ENCODE peak calls at places on chromosomes 12 and 14, in nine cellular contexts. One of them, this sample, is unnamed.

GRCh38 chr14:38357557-38357956 is 101.7 kb upstream of the CLEC14A start:
- DNase-seq in prostate gland: no peak
- DNase-seq in GM23248: peak; percentile 88
- DNase-seq in A549: no peak
- DNase-seq in trophoblast cell: no peak
- DNase-seq in heart left ventricle: no peak
- DNase-seq in PC-9: no peak
- DNase-seq in ovary: no peak
- DNase-seq in naive thymus-derived CD4-positive, alpha-beta T cell: no peak
- DNase-seq in this sample: no peak

GRCh38 chr14:54652188-54652889 is 85.4 kb downstream of the SAMD4A start:
- DNase-seq in A549: peak; percentile 91
- DNase-seq in trophoblast cell: peak; percentile 94
- DNase-seq in naive thymus-derived CD4-positive, alpha-beta T cell: no peak
- DNase-seq in heart left ventricle: peak; percentile 81
- DNase-seq in PC-9: peak; percentile 84
- DNase-seq in prostate gland: peak; percentile 76
- DNase-seq in GM23248: peak; percentile 99
- DNase-seq in ovary: peak; percentile 71
- DNase-seq in this sample: no peak

GRCh38 chr14:88802596-88802995 is 9.8 kb upstream of the EML5 start:
- DNase-seq in prostate gland: no peak
- DNase-seq in trophoblast cell: no peak
- DNase-seq in A549: no peak
- DNase-seq in naive thymus-derived CD4-positive, alpha-beta T cell: no peak
- DNase-seq in ovary: no peak
- DNase-seq in heart left ventricle: no peak
- DNase-seq in PC-9: no peak
- DNase-seq in GM23248: no peak
- DNase-seq in this sample: no peak

GRCh38 chr14:61145258-61145902 is 135.8 kb downstream of the TMEM30B start:
- DNase-seq in A549: no peak
- DNase-seq in PC-9: no peak
- DNase-seq in naive thymus-derived CD4-positive, alpha-beta T cell: no peak
- DNase-seq in GM23248: peak; percentile 94
- DNase-seq in heart left ventricle: no peak
- DNase-seq in ovary: no peak
- DNase-seq in trophoblast cell: no peak
- DNase-seq in prostate gland: peak; percentile 54
- DNase-seq in this sample: no peak

GRCh38 chr14:41873379-41874034 is 266.8 kb downstream of the LRFN5 start:
- DNase-seq in GM23248: peak; percentile 84
- DNase-seq in ovary: no peak
- DNase-seq in trophoblast cell: no peak
- DNase-seq in PC-9: no peak
- DNase-seq in A549: no peak
- DNase-seq in heart left ventricle: no peak
- DNase-seq in prostate gland: no peak
- DNase-seq in naive thymus-derived CD4-positive, alpha-beta T cell: no peak
- DNase-seq in this sample: no peak

GRCh38 chr14:69298131-69299071 is 38.4 kb downstream of the GALNT16 start:
- DNase-seq in GM23248: no peak
- DNase-seq in prostate gland: no peak
- DNase-seq in naive thymus-derived CD4-positive, alpha-beta T cell: no peak
- DNase-seq in trophoblast cell: no peak
- DNase-seq in A549: no peak
- DNase-seq in PC-9: no peak
- DNase-seq in ovary: peak; percentile 61
- DNase-seq in heart left ventricle: no peak
- DNase-seq in this sample: no peak

GRCh38 chr12:51172515-51173431 is at the start of gene TFCP2:
- DNase-seq in heart left ventricle: peak; percentile 98
- DNase-seq in PC-9: peak; percentile 95
- DNase-seq in A549: peak; percentile 98
- DNase-seq in trophoblast cell: peak; percentile 96
- DNase-seq in naive thymus-derived CD4-positive, alpha-beta T cell: peak; percentile 92
- DNase-seq in GM23248: peak; percentile 99
- DNase-seq in ovary: peak; percentile 95
- DNase-seq in prostate gland: peak; percentile 95
- DNase-seq in this sample: peak; percentile 96

GRCh38 chr12:122820138-122820537 is 15.1 kb upstream of the HIP1R start:
- DNase-seq in trophoblast cell: no peak
- DNase-seq in A549: no peak
- DNase-seq in heart left ventricle: no peak
- DNase-seq in naive thymus-derived CD4-positive, alpha-beta T cell: no peak
- DNase-seq in ovary: no peak
- DNase-seq in PC-9: no peak
- DNase-seq in prostate gland: no peak
- DNase-seq in GM23248: no peak
- DNase-seq in this sample: no peak

GRCh38 chr12:627285-627684 is 36.0 kb downstream of the NINJ2 start:
- DNase-seq in PC-9: no peak
- DNase-seq in heart left ventricle: no peak
- DNase-seq in GM23248: no peak
- DNase-seq in A549: no peak
- DNase-seq in prostate gland: no peak
- DNase-seq in ovary: no peak
- DNase-seq in naive thymus-derived CD4-positive, alpha-beta T cell: no peak
- DNase-seq in trophoblast cell: no peak
- DNase-seq in this sample: no peak

GRCh38 chr12:632102-632696 is 31.0 kb downstream of the NINJ2 start:
- DNase-seq in heart left ventricle: no peak
- DNase-seq in A549: peak; percentile 89
- DNase-seq in GM23248: peak; percentile 92
- DNase-seq in PC-9: peak; percentile 77
- DNase-seq in ovary: no peak
- DNase-seq in naive thymus-derived CD4-positive, alpha-beta T cell: no peak
- DNase-seq in trophoblast cell: peak; percentile 81
- DNase-seq in prostate gland: peak; percentile 30
- DNase-seq in this sample: no peak

GRCh38 chr12:633731-634130 is 29.5 kb downstream of the NINJ2 start:
- DNase-seq in PC-9: no peak
- DNase-seq in ovary: no peak
- DNase-seq in naive thymus-derived CD4-positive, alpha-beta T cell: no peak
- DNase-seq in heart left ventricle: no peak
- DNase-seq in A549: no peak
- DNase-seq in trophoblast cell: no peak
- DNase-seq in prostate gland: no peak
- DNase-seq in GM23248: peak; percentile 18
- DNase-seq in this sample: no peak

GRCh38 chr12:627863-628805 is 35.1 kb downstream of the NINJ2 start:
- DNase-seq in trophoblast cell: peak; percentile 85
- DNase-seq in heart left ventricle: no peak
- DNase-seq in GM23248: no peak
- DNase-seq in A549: no peak
- DNase-seq in naive thymus-derived CD4-positive, alpha-beta T cell: no peak
- DNase-seq in prostate gland: no peak
- DNase-seq in ovary: no peak
- DNase-seq in PC-9: peak; percentile 36
- DNase-seq in this sample: no peak

DNA sequence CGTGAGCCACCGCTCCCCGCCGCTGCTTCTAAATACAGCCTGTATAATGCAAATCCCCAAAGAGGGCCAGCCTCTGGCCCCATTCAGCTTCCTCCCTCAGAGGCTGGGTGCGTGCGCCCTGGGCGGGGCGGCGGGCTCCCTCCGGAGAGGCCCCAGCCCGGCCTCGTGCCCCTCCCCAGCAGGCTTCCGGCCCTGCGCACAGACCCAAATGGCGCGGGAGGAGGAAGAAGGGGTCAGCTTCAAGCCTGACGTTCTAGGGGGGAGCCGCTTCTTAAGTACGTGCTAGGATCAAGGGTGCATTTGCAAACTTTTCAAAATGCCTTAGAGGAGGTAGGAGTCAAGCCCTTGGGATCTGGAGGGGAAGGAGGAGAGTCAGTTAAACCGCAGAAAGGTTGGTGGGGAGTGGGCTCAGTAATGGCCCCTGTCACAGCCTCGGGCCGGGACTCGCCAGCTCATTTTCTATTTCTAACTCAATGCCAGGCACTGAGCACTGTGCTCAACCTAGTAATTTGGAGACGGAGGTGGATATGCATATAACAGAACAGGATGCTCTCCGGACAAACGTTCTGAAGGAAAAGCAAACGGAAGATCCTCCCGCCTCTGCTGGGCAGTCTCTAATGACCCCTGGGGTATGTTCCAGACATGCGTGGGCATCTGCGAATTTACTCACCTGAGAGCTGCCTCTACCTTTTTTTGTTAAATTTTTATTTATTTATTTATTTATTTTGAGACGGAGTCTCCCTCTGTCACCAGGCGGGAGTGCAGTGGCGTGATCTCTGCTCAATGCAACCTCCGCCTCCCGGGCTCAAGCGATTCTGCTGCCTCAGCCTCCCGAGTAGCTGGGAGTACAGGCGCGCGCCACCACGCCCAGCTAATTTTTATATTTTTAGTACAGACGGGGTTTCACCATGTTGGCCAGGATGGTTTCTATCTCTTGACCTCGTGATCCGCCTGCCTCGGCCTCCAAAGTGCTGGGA is 32.3 kb downstream of the NINJ2 start:
- DNase-seq in ovary: no peak
- DNase-seq in heart left ventricle: peak; percentile 91
- DNase-seq in naive thymus-derived CD4-positive, alpha-beta T cell: peak; percentile 76
- DNase-seq in PC-9: peak; percentile 64
- DNase-seq in A549: no peak
- DNase-seq in prostate gland: no peak
- DNase-seq in trophoblast cell: peak; percentile 31
- DNase-seq in GM23248: no peak
- DNase-seq in this sample: no peak
- H3K27ac ChIP-seq in ovary: no peak overlapping the region
- H3K27ac ChIP-seq in heart left ventricle: peak overlapping the region; percentile 83
- H3K27ac ChIP-seq in naive thymus-derived CD4-positive, alpha-beta T cell: peak overlapping the region; percentile 72
- H3K27ac ChIP-seq in PC-9: peak overlapping the region; percentile 68
- H3K27ac ChIP-seq in A549: peak overlapping the region; percentile 97
- H3K27ac ChIP-seq in prostate gland: no peak overlapping the region
- H3K27ac ChIP-seq in trophoblast cell: peak overlapping the region; percentile 97
- H3K27ac ChIP-seq in GM23248: peak overlapping the region; percentile 84
- H3K27ac ChIP-seq in this sample: no peak overlapping the region

DNA sequence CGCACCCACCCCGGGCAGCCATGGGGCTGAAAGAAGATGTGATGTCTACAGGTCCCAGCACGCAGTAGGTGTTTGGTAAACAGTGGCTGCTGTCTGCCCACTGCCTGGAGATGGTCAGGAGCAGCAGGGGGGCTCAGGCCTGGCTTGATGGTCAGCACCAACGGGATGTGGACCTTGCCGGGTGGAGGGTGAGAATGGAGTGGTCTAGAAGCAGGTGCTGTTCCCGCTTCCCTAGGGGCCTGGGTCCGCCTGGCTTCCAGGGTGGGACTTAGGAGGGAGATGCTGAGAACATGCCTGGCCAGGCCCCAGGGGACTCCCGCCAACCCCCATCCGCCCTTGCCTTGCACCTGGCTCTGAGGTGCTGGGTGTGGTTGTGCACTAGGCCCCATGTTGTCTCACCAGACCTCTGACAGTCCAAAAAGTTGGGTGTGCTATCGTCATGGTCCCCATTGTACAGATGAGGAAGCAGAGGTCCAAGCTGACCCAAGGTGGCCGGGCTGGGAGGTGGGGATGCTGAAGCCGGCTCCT is 12.9 kb downstream of the FAM222A start:
- DNase-seq in prostate gland: no peak
- DNase-seq in PC-9: no peak
- DNase-seq in trophoblast cell: no peak
- DNase-seq in GM23248: no peak
- DNase-seq in naive thymus-derived CD4-positive, alpha-beta T cell: no peak
- DNase-seq in heart left ventricle: peak; percentile 53
- DNase-seq in A549: no peak
- DNase-seq in ovary: no peak
- DNase-seq in this sample: no peak
- H3K27ac ChIP-seq in prostate gland: no peak overlapping the region
- H3K27ac ChIP-seq in PC-9: no peak overlapping the region
- H3K27ac ChIP-seq in trophoblast cell: no peak overlapping the region
- H3K27ac ChIP-seq in GM23248: no peak overlapping the region
- H3K27ac ChIP-seq in naive thymus-derived CD4-positive, alpha-beta T cell: no peak overlapping the region
- H3K27ac ChIP-seq in heart left ventricle: no peak overlapping the region
- H3K27ac ChIP-seq in A549: no peak overlapping the region
- H3K27ac ChIP-seq in ovary: no peak overlapping the region
- H3K27ac ChIP-seq in this sample: peak overlapping the region; percentile 89

GRCh38 chr14:95255487-95255886 is 64.2 kb downstream of the CLMN start:
- DNase-seq in ovary: no peak
- DNase-seq in naive thymus-derived CD4-positive, alpha-beta T cell: no peak
- DNase-seq in A549: peak; percentile 81
- DNase-seq in PC-9: peak; percentile 39
- DNase-seq in heart left ventricle: no peak
- DNase-seq in GM23248: no peak
- DNase-seq in prostate gland: peak; percentile 42
- DNase-seq in trophoblast cell: no peak
- DNase-seq in this sample: no peak
- H3K27ac ChIP-seq in ovary: no peak overlapping the region
- H3K27ac ChIP-seq in naive thymus-derived CD4-positive, alpha-beta T cell: no peak overlapping the region
- H3K27ac ChIP-seq in A549: peak overlapping the region; percentile 41
- H3K27ac ChIP-seq in PC-9: peak overlapping the region; percentile 32
- H3K27ac ChIP-seq in heart left ventricle: no peak overlapping the region
- H3K27ac ChIP-seq in GM23248: no peak overlapping the region
- H3K27ac ChIP-seq in prostate gland: no peak overlapping the region
- H3K27ac ChIP-seq in trophoblast cell: no peak overlapping the region
- H3K27ac ChIP-seq in this sample: peak overlapping the region; percentile 68

GRCh38 chr14:94079891-94080605 is 954 bp downstream of the DDX24 start:
- DNase-seq in GM23248: peak; percentile 40
- DNase-seq in heart left ventricle: no peak
- DNase-seq in ovary: no peak
- DNase-seq in trophoblast cell: no peak
- DNase-seq in naive thymus-derived CD4-positive, alpha-beta T cell: peak; percentile 14
- DNase-seq in prostate gland: no peak
- DNase-seq in A549: no peak
- DNase-seq in PC-9: no peak
- DNase-seq in this sample: no peak

GRCh38 chr14:94080606-94081385 is at the start of the genes DDX24 and IFI27L1:
- DNase-seq in prostate gland: peak; percentile 97
- DNase-seq in A549: peak; percentile 95
- DNase-seq in PC-9: peak; percentile 76
- DNase-seq in ovary: peak; percentile 97
- DNase-seq in GM23248: peak; percentile 99
- DNase-seq in naive thymus-derived CD4-positive, alpha-beta T cell: peak; percentile 96
- DNase-seq in heart left ventricle: peak; percentile 98
- DNase-seq in trophoblast cell: peak; percentile 91
- DNase-seq in this sample: peak; percentile 80

GRCh38 chr14:94077111-94077821 is 3.7 kb downstream of the DDX24 start:
- DNase-seq in A549: no peak
- DNase-seq in heart left ventricle: no peak
- DNase-seq in PC-9: no peak
- DNase-seq in ovary: no peak
- DNase-seq in GM23248: peak; percentile 25
- DNase-seq in naive thymus-derived CD4-positive, alpha-beta T cell: no peak
- DNase-seq in prostate gland: no peak
- DNase-seq in trophoblast cell: no peak
- DNase-seq in this sample: no peak

GRCh38 chr14:94077823-94078222 is 3.2 kb downstream of the DDX24 start:
- DNase-seq in naive thymus-derived CD4-positive, alpha-beta T cell: no peak
- DNase-seq in PC-9: no peak
- DNase-seq in ovary: no peak
- DNase-seq in trophoblast cell: no peak
- DNase-seq in A549: no peak
- DNase-seq in GM23248: no peak
- DNase-seq in heart left ventricle: no peak
- DNase-seq in prostate gland: no peak
- DNase-seq in this sample: no peak

DNA sequence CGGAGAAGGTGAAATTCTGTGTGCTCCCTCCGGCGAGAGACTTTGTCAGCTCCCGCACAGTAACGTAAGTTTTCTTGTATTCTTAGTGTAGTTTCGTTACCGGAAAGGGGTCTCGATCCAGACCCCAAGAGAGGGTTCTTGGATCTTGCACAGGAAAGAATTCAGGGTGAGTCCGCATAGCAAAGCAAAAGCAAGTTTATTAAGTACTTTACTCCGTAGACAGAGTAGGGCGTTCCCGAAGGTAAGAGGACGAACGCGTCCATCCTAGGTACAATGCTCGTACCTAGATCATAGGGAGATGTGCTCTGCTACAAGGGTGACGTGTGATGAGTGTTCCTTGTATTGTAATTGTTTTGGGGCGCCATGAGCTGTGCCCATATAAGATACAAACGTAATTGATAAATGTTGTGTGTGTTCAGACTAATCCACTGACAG is 293 bp downstream of the IFI27L1 start:
- DNase-seq in trophoblast cell: no peak
- DNase-seq in A549: no peak
- DNase-seq in PC-9: no peak
- DNase-seq in prostate gland: peak; percentile 10
- DNase-seq in ovary: no peak
- DNase-seq in heart left ventricle: no peak
- DNase-seq in GM23248: peak; percentile 53
- DNase-seq in naive thymus-derived CD4-positive, alpha-beta T cell: no peak
- DNase-seq in this sample: no peak
- H3K27ac ChIP-seq in trophoblast cell: no peak overlapping the region
- H3K27ac ChIP-seq in A549: peak overlapping the region; percentile 80
- H3K27ac ChIP-seq in PC-9: peak overlapping the region; percentile 20
- H3K27ac ChIP-seq in prostate gland: peak overlapping the region; percentile 87
- H3K27ac ChIP-seq in ovary: no peak overlapping the region
- H3K27ac ChIP-seq in heart left ventricle: peak overlapping the region; percentile 92
- H3K27ac ChIP-seq in GM23248: peak overlapping the region; percentile 86
- H3K27ac ChIP-seq in naive thymus-derived CD4-positive, alpha-beta T cell: peak overlapping the region; percentile 98
- H3K27ac ChIP-seq in this sample: peak overlapping the region; percentile 82

This sample was measured in substantia nigra.